ENCODE peak calls at places on chromosomes 12 and 14, in four cellular contexts. D is K562, N is HEK293T, G is HepG2. O is an unnamed sample.
A peak's percentile ranks its signal among the peaks of the same experiment; 100 is the strongest.

GRCh38 chr12:107304588-107305532 is 211.5 kb upstream of the CRY1 start:
- DNase-seq in G (no peak), N (no peak), D (no peak), O (no peak)

GRCh38 chr12:85468356-85469157 is 188.5 kb downstream of the ALX1 start:
- DNase-seq in N (peak; percentile 50), G (peak; percentile 25), D (no peak), O (peak; percentile 39)

GRCh38 chr12:57726151-57726883 is 12.2 kb downstream of the AGAP2 start:
- DNase-seq in N (peak; percentile 92), D (no peak), G (peak; percentile 71), O (peak; percentile 92)

GRCh38 chr12:121059031-121059898 is 20.2 kb upstream of the OASL start:
- DNase-seq in D (no peak), G (no peak), N (no peak), O (no peak)

GRCh38 chr12:23354800-23355199 is 594.7 kb downstream of the SOX5 start:
- DNase-seq in G (no peak), N (no peak), D (no peak), O (no peak)

GRCh38 chr12:60191676-60192359 is 596.0 kb downstream of the SLC16A7 start:
- DNase-seq in D (no peak), N (no peak), G (no peak), O (no peak)

GRCh38 chr14:72543325-72543724 is 350.6 kb downstream of the DPF3 start:
- DNase-seq in G (no peak), D (no peak), N (no peak), O (no peak)

GRCh38 chr14:88004637-88005036 is 298 bp upstream of the GPR65 start:
- DNase-seq in G (no peak), D (no peak), N (no peak), O (no peak)

GRCh38 chr12:105331805-105332251 is 1.3 kb downstream of the C12orf75 start:
- DNase-seq in D (no peak), G (peak; percentile 32), N (no peak), O (no peak)

GRCh38 chr14:24086193-24086955 is 7.7 kb upstream of the PCK2 start:
- DNase-seq in D (no peak), N (no peak), G (no peak), O (no peak)

GRCh38 chr12:112308184-112308583 is 74.0 kb downstream of the HECTD4 start:
- DNase-seq in D (no peak), G (no peak), N (no peak), O (no peak)

GRCh38 chr12:112304411-112304810 is 77.8 kb downstream of the HECTD4 start:
- DNase-seq in G (no peak), D (no peak), N (no peak), O (no peak)

GRCh38 chr12:112307219-112308062 is 74.8 kb downstream of the HECTD4 start:
- DNase-seq in D (no peak), G (no peak), N (no peak), O (no peak)

GRCh38 chr12:112303799-112304198 is 78.4 kb downstream of the HECTD4 start:
- DNase-seq in D (no peak), N (no peak), G (no peak), O (no peak)

DNA sequence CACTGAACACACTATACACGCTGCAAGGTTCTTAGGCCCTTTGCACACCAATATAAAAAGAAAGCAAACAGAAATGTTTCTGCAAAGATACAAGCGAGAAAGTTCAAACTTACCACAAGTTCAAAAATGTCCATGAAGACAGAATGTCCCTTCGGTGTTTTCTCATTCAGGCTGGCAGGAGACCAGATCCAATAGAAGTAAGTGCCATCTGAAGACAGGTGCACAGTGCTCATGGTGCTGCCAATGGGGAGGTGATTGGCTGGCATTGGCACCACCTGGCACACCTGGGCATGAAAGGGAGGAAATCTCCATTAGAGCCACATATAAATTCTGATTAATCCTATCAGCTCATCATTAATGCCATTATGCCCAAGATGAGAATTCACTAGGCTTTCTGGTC is 76.3 kb downstream of the HECTD4 start:
- DNase-seq in N (no peak), D (no peak), G (no peak), O (no peak)
- TF ChIP-seq ELF4 in N (no peak), D (no peak), G (no peak), O (no peak)

DNA sequence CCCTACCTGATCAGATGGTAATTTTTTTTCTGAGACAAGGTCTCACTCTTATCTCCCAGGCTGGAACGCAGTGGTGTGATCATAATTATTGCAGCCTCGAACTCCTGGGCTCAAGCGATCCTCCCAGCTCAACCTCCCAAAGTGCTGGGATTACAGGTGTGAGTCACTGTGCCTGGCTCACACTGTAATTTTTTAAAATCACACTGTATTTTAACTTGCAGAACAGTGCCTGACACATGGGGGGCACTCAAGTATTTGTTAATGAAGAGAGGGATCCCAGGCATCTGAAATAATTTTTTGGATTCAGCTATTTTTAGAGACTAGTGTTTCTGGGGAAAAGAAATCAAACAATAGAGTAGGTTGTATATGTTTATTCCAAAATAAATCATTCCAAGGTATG is 21.7 kb downstream of the LIMA1 start:
- DNase-seq in G (no peak), D (no peak), N (no peak), O (no peak)
- TF ChIP-seq ELF4 in G (no peak), D (no peak), N (no peak), O (no peak)

DNA sequence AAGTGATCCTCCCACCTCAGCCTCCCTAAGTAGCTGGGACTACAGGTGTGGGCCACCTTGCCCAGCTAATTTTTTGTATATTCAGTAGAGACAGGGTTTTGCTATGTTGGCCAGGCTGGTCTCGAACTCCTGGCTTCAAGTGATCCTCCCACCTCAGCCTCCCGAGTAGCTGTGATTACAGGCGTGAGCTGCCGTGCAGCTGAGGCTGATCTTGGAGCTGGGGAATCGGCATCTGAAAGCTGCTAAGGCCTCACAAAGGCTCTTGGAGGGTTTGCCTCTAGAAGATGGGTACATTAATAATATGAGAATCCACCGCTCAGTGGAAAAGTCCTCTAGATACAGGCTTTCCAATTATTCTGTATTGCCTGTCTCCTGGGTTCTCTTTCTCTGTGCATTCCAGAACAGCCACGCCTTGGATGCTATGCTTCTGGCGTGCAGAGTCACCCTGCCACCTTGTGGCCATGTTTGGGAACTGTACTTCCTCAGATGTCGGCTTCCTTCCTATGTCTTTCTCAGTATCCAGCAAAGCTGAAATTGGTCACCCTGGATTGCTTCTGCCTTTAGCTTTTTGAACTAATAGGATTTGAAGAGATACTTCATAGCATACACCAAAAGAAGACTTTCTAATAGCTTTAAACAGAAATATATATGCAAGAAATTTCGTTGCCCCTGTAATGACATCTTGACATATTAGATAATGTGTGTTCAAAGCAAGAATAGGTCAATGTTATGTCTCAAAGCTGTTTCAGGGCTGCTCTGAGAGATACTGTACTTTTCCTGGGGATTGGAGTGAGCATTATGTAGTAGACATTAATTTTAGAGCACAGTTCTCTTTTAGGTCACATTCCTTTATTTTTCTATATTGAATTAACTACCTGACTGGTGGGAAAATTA is 75.4 kb downstream of the SNAPC1 start:
- DNase-seq in D (peak; percentile 61), N (peak; percentile 76), G (peak; percentile 62), O (peak; percentile 78)
- TF ChIP-seq ELF4 in D (no peak), N (no peak), G (no peak), O (no peak)

GRCh38 chr14:104371917-104372316 is 207.6 kb upstream of the C14orf180 start:
- DNase-seq in G (no peak), N (no peak), D (no peak), O (no peak)

GRCh38 chr14:104368751-104369100 is 210.8 kb upstream of the C14orf180 start:
- DNase-seq in N (no peak), G (no peak), D (no peak), O (no peak)

GRCh38 chr14:104371031-104371430 is 208.5 kb upstream of the C14orf180 start:
- DNase-seq in G (no peak), D (no peak), N (no peak), O (no peak)

GRCh38 chr14:104369208-104369607 is 210.4 kb upstream of the C14orf180 start:
- DNase-seq in N (no peak), G (no peak), D (no peak), O (no peak)

DNA sequence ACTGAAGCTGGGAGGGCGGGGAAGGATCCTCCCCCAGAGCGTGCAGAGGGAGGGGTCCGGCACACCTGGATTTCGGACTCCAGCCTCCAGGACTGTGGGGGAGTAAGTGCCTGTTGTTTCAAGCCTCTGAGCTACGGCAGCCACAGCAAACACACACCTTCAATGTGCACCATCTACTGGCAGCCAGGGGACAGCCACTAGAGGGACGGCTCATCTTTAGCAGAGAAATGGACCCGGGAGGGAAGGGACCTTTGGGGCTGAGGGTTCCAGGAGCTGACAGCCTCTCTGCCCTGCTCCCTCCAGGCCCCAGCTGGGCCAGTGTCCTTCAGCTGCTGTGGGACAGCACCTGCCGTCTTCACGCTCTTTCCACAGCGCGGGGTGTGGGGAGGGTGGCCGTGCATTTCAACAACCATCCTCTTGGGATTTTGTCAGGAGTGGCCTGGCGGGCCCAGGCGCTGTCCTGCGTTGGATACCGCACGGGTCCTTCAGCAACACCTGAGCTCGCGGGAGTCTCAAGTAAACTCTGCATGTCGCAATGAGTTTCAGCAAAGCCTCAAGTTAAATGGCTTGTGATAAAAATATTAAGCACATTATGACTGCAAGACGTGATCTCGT is 209.2 kb upstream of the C14orf180 start:
- DNase-seq in D (no peak), N (peak; percentile 47), G (peak; percentile 15), O (peak; percentile 66)
- TF ChIP-seq ELF4 in D (no peak), N (no peak), G (no peak), O (no peak)

DNA sequence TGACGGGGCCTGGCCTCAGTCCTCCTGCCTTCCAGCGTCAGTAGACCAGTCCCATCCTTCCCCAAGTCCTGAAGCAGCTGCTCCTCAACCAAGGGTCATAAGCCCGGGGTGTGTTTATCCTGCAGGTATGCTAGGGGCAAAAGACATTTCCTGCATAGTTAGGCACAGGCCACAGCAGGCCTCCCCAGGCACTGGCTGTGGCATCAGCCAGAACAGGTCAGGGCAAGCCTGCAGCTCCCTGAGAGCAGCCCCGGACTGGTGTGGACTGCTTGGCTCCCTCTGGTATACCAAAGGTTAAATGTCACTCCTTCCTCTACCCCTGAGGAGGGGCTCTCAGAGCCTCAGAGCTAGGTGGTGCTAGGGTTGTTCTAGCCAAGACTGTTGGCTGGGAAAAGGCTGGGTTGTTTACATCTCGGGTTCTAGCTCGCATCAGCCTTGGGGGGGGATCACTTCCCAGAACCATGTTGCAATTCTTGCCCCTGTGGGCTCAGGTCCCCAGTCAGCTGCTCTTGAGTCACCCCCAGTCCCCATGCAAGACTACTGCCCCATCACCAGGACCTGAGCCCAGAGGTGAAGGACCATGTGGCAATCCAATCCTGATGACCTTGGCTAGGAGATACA is 2.9 kb downstream of the MMP14 start:
- DNase-seq in N (no peak), D (no peak), G (no peak), O (no peak)
- TF ChIP-seq ELF4 in N (no peak), D (no peak), G (no peak), O (no peak)

DNA sequence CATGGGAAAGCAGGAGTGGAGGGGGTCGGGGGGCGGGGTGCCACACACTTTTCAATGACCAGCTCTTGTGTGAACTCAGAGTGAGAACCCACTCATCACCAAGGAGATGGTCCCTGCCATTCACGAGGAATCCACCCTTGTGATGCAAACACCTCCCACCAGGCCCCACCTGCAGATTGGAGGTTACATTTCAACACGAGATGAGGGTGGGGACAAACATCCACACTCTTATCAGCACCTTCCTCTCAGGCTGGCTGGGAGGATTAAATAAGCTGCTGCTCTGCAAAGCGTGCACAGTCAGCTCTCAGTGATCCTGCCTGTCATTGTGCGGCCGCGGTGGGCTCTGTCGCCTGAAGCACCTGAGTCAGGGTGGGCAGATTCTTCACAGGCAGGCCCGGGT is 39.7 kb downstream of the AACS start:
- DNase-seq in N (no peak), G (no peak), D (no peak), O (no peak)
- TF ChIP-seq ELF4 in N (no peak), G (no peak), D (no peak), O (no peak)